ENCODE peak calls at places on chromosome 11, in four cellular contexts. W, U, J and R are unnamed samples.

GRCh38 chr11:103433380-103433779 is 324.2 kb downstream of the DYNC2H1 start:
- DNase-seq in J (peak; percentile 52), W (no peak), U (no peak), R (peak; percentile 33)

GRCh38 chr11:130404727-130405126 is 23.7 kb downstream of the ADAMTS8 start:
- DNase-seq in J (no peak), W (no peak), U (no peak), R (no peak)

GRCh38 chr11:106723071-106723470 is 295.2 kb downstream of the GUCY1A2 start:
- DNase-seq in U (no peak), J (no peak), W (no peak), R (no peak)

GRCh38 chr11:12604557-12605105 is 69.6 kb upstream of the TEAD1 start:
- DNase-seq in U (no peak), W (no peak), J (no peak), R (no peak)

GRCh38 chr11:119315139-119316016 is 1.6 kb downstream of the MCAM start:
- DNase-seq in W (no peak), J (no peak), U (peak; percentile 59), R (no peak)

GRCh38 chr11:35483131-35483800 is 42.1 kb downstream of the PAMR1 start:
- DNase-seq in U (no peak), J (no peak), W (no peak), R (no peak)

GRCh38 chr11:13896175-13896989 is 66.1 kb upstream of the SPON1 start:
- DNase-seq in W (no peak), U (no peak), J (no peak), R (no peak)

GRCh38 chr11:108025387-108026080 is 16.8 kb downstream of the CUL5 start:
- DNase-seq in W (no peak), U (no peak), J (no peak), R (no peak)

GRCh38 chr11:125272822-125273221 is 108.3 kb downstream of the PKNOX2 start:
- DNase-seq in W (no peak), U (no peak), J (no peak), R (no peak)

GRCh38 chr11:77695417-77695816 is 57.8 kb upstream of the CLNS1A start:
- DNase-seq in W (no peak), U (no peak), J (no peak), R (no peak)

GRCh38 chr11:133197425-133197824 is 334.9 kb downstream of the OPCML start:
- DNase-seq in J (no peak), W (no peak), U (no peak), R (no peak)

GRCh38 chr11:36412781-36413383 is 97.2 kb downstream of the TRAF6 start:
- DNase-seq in W (no peak), U (no peak), J (no peak), R (no peak)

GRCh38 chr11:886568-886967 is 24.0 kb downstream of the CHID1 start:
- DNase-seq in U (no peak), W (no peak), J (no peak), R (no peak)

GRCh38 chr11:12066056-12066798 is 44.2 kb upstream of the MICAL2 start:
- DNase-seq in W (no peak), U (no peak), J (peak; percentile 91), R (peak; percentile 77)